ENCODE peak calls at places on chromosomes 7 and 10, in six cellular contexts. C, E, U, J, S and I are unnamed samples.
A peak's percentile ranks its signal among the peaks of the same experiment; 100 is the strongest.

GRCh38 chr7:11714676-11715075 is 117.3 kb downstream of the THSD7A start:
- DNase-seq in C (no peak), E (no peak), U (no peak), J (no peak), S (no peak), I (no peak)

GRCh38 chr10:28241766-28242399 is 61.0 kb downstream of the MPP7 start:
- DNase-seq in C (no peak), E (peak; percentile 17), U (peak; percentile 43), J (no peak), S (no peak), I (peak; percentile 15)

GRCh38 chr10:24505759-24506158 is 217.9 kb downstream of the ARHGAP21 start:
- DNase-seq in C (no peak), E (no peak), U (no peak), J (no peak), S (no peak), I (no peak)

GRCh38 chr7:8068892-8069686 is 100.5 kb downstream of the GLCCI1 start:
- DNase-seq in C (no peak), E (no peak), U (no peak), J (no peak), S (peak; percentile 36), I (no peak)

GRCh38 chr7:41652265-41652664 is 50.6 kb downstream of the INHBA start:
- DNase-seq in C (no peak), E (no peak), U (no peak), J (no peak), S (no peak), I (no peak)

GRCh38 chr10:6033954-6034353 is 28.2 kb downstream of the IL2RA start:
- DNase-seq in C (no peak), E (no peak), U (peak; percentile 61), J (no peak), S (no peak), I (no peak)

GRCh38 chr7:16795624-16796023 is 9.2 kb downstream of the AGR2 start:
- DNase-seq in C (peak; percentile 98), E (peak; percentile 78), U (peak; percentile 30), J (no peak), S (no peak), I (no peak)

GRCh38 chr7:132494474-132494873 is 81.8 kb downstream of the PLXNA4 start:
- DNase-seq in C (no peak), E (peak; percentile 11), U (no peak), J (no peak), S (no peak), I (no peak)

GRCh38 chr10:13977861-13978843 is 352.6 kb downstream of the FRMD4A start:
- DNase-seq in C (no peak), E (no peak), U (peak; percentile 94), J (peak; percentile 89), S (no peak), I (no peak)

GRCh38 chr7:149854611-149855367 is 16.6 kb downstream of the ZNF862 start:
- DNase-seq in C (peak; percentile 86), E (peak; percentile 98), U (peak; percentile 33), J (no peak), S (no peak), I (no peak)

GRCh38 chr7:33392143-33392542 is 262.8 kb downstream of the BBS9 start:
- DNase-seq in C (peak; percentile 94), E (peak; percentile 97), U (no peak), J (no peak), S (no peak), I (no peak)

GRCh38 chr10:7170626-7171322 is 240.1 kb downstream of the SFMBT2 start:
- DNase-seq in C (no peak), E (no peak), U (no peak), J (no peak), S (no peak), I (no peak)

GRCh38 chr7:128938524-128939074 is 872 bp downstream of the IRF5 start:
- DNase-seq in C (no peak), E (no peak), U (no peak), J (no peak), S (no peak), I (no peak)